ENCODE peak calls at places on chromosomes 1 and 21, in ten cellular contexts. N, S, X, T, U, A, B, R, W and Z are unnamed samples.

GRCh38 chr1:2177946-2178538 is 16.5 kb downstream of the FAAP20 start:
- DNase-seq in S (no peak), T (no peak), W (no peak), X (no peak), N (no peak), R (no peak), A (no peak), B (no peak), U (no peak), Z (no peak)

GRCh38 chr1:59769412-59770095 is 45.2 kb upstream of the HOOK1 start:
- DNase-seq in B (no peak), W (no peak), R (no peak), T (no peak), U (no peak), S (no peak), N (no peak), X (no peak), A (no peak), Z (no peak)

GRCh38 chr1:52454779-52455178 is 50.4 kb downstream of the PRPF38A start:
- DNase-seq in R (no peak), T (no peak), S (no peak), W (no peak), U (no peak), A (no peak), X (no peak), N (no peak), B (no peak), Z (no peak)

GRCh38 chr1:205061665-205062069 is 18.7 kb downstream of the CNTN2 start:
- DNase-seq in U (peak), S (peak), T (peak), N (peak), X (peak), R (peak), B (no peak), W (peak), A (peak), Z (peak)

GRCh38 chr1:156152628-156153027 is 757 bp upstream of the SEMA4A start:
- DNase-seq in T (no peak), N (no peak), B (no peak), U (no peak), W (no peak), A (no peak), S (no peak), X (no peak), R (no peak), Z (no peak)

GRCh38 chr1:111747282-111747734 is 8.1 kb upstream of the INKA2 start:
- DNase-seq in T (peak), W (peak), A (peak), N (peak), S (peak), B (no peak), R (no peak), X (peak), U (no peak), Z (no peak)

GRCh38 chr1:168920456-168921094 is 185.9 kb upstream of the ATP1B1 start:
- DNase-seq in B (no peak), S (peak), A (no peak), R (no peak), T (no peak), W (peak), N (no peak), X (no peak), U (no peak), Z (no peak)

GRCh38 chr1:209435654-209436566 is 147.6 kb upstream of the CAMK1G start:
- DNase-seq in R (peak), X (peak), T (peak), A (no peak), W (peak), B (peak), U (no peak), N (peak), S (peak), Z (peak)

GRCh38 chr1:237932806-237933205 is 42.1 kb upstream of the ZP4 start:
- DNase-seq in A (no peak), X (peak), U (no peak), N (no peak), S (peak), B (no peak), R (no peak), T (no peak), W (no peak), Z (no peak)

GRCh38 chr1:66412689-66413088 is 121.3 kb upstream of the SGIP1 start:
- DNase-seq in S (peak), X (no peak), B (no peak), U (no peak), N (no peak), A (no peak), R (no peak), T (no peak), W (no peak), Z (no peak)

GRCh38 chr1:74641876-74642275 is 31.7 kb downstream of the ERICH3 start:
- DNase-seq in N (no peak), T (no peak), A (no peak), X (peak), B (no peak), S (no peak), W (no peak), R (no peak), U (no peak), Z (no peak)

GRCh38 chr1:150537732-150538684 is 11.2 kb upstream of the ADAMTSL4 start:
- DNase-seq in W (no peak), X (peak), U (no peak), B (peak), S (peak), N (no peak), A (no peak), T (no peak), R (no peak), Z (no peak)

GRCh38 chr1:230424440-230425251 is 1.5 kb downstream of the PGBD5 start:
- DNase-seq in W (no peak), X (no peak), T (no peak), A (no peak), N (no peak), U (no peak), S (no peak), R (no peak), B (no peak), Z (no peak)

GRCh38 chr1:152986578-152986977 is 2.7 kb downstream of the SPRR1A start:
- DNase-seq in A (no peak), U (no peak), X (no peak), B (no peak), N (no peak), S (no peak), W (no peak), R (no peak), T (no peak), Z (no peak)

GRCh38 chr1:56446531-56447098 is 132.7 kb downstream of the PLPP3 start:
- DNase-seq in T (peak), S (peak), A (no peak), U (peak), R (peak), X (no peak), N (no peak), W (no peak), B (peak), Z (no peak)

GRCh38 chr1:201042663-201043461 is 19.3 kb upstream of the KIF21B start:
- DNase-seq in T (peak), U (no peak), A (peak), X (peak), R (peak), S (peak), N (peak), W (peak), B (peak), Z (no peak)

GRCh38 chr1:192812420-192813209 is 3.8 kb downstream of the RGS2 start:
- DNase-seq in R (no peak), U (no peak), T (no peak), S (peak), W (no peak), X (no peak), A (no peak), B (no peak), N (no peak), Z (no peak)
- H3K4me3 ChIP-seq in R (no peak), U (no peak), T (no peak), S (no peak), W (no peak), X (no peak), A (no peak), B (no peak), N (no peak), Z (no peak)

DNA sequence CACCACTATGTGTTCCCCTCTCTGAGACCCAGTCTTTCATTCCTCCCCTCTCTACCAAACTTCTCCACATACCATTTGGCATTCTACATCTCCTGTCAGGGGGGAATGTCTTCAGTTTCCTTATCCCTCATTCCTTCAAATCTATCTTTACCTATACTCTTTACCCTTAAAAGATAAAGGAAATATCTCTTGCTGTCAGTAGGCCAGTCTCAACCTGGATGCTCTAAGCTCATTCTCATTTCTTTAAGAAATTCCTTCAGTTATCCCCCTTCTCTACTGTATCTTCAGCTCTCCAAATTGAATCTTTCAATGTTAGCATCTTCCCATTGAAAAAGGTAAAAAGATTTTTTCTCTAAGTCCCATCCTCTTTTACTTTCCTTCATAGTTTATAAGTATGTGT is 6.5 kb downstream of the RO60 start:
- DNase-seq in R (no peak), A (no peak), W (no peak), S (no peak), X (no peak), N (no peak), B (no peak), U (no peak), T (no peak), Z (no peak)
- TF ChIP-seq CTCF in R (no peak), A (no peak), W (no peak), S (no peak), X (no peak), N (no peak), B (no peak), U (no peak), T (no peak), Z (no peak)

GRCh38 chr1:8027748-8028631 is 1.9 kb upstream of the ERRFI1 start:
- DNase-seq in B (no peak), U (no peak), S (peak), N (peak), R (no peak), T (no peak), A (no peak), W (peak), X (peak), Z (peak)
- H3K4me3 ChIP-seq in B (no peak), U (peak), S (peak), N (no peak), R (no peak), T (no peak), A (no peak), W (peak), X (peak), Z (no peak)

DNA sequence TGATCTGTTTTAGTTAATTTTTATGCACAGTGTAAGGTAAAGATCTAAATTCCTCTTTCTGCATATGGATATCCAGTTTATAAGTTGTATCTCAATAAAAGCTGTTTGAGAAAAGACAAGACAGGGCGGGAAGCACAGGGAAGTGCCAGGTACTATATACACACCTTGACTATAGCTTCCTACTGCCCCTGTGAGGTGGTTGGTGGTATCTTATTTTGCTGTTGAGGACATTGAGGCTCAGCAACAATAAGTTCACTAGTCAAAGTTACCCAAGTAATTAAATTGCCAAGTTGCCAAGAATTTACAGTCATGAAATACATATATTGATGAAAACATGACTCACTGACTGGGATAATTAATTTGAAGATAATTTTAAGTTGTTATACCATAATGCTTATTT is 109.1 kb downstream of the CD247 start:
- DNase-seq in W (peak), N (no peak), R (no peak), X (no peak), U (no peak), S (no peak), A (no peak), B (no peak), T (no peak), Z (no peak)
- TF ChIP-seq CTCF in W (peak), N (no peak), R (no peak), X (peak), U (no peak), S (no peak), A (no peak), B (peak), T (no peak), Z (no peak)

GRCh38 chr1:54997711-54997986 is 1.1 kb upstream of the BSND start:
- DNase-seq in X (no peak), U (no peak), N (no peak), S (no peak), W (no peak), T (no peak), A (no peak), B (no peak), R (no peak), Z (no peak)

GRCh38 chr1:54998677-54999076 is at the start of gene BSND:
- DNase-seq in R (no peak), B (no peak), A (no peak), U (no peak), X (no peak), S (no peak), W (no peak), N (no peak), T (no peak), Z (no peak)

GRCh38 chr1:54996869-54997710 is 1.6 kb upstream of the BSND start:
- DNase-seq in A (no peak), N (no peak), U (no peak), X (peak), W (no peak), B (no peak), T (no peak), R (no peak), S (no peak), Z (no peak)

GRCh38 chr1:54996359-54996868 is 2.3 kb upstream of the BSND start:
- DNase-seq in S (peak), W (peak), T (peak), X (peak), R (peak), U (no peak), N (peak), B (peak), A (peak), Z (no peak)

DNA sequence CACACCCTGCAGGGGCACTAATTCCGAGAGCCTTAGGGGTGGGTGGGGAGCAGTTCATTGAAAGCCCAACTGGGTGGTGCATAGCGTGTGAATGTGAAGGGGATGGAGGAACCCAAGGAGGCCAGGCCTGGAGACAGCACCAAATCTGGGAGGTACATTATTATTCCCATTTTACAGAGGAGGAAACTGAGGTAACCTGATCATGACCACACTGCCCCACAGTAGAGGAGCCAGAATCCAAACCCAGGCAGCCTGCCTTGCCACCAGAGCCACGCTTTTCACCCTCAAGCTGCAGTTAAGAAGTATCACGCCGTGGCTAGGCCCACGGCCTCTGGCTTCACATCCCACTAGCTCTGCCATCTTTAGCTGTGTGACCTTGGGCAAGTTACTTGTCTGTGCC is 633 bp upstream of the BSND start:
- DNase-seq in N (no peak), W (no peak), A (no peak), U (no peak), B (no peak), R (no peak), T (no peak), X (no peak), S (no peak), Z (no peak)
- H3K4me3 ChIP-seq in N (no peak), W (no peak), A (no peak), U (no peak), B (no peak), R (no peak), T (no peak), X (no peak), S (no peak), Z (no peak)

DNA sequence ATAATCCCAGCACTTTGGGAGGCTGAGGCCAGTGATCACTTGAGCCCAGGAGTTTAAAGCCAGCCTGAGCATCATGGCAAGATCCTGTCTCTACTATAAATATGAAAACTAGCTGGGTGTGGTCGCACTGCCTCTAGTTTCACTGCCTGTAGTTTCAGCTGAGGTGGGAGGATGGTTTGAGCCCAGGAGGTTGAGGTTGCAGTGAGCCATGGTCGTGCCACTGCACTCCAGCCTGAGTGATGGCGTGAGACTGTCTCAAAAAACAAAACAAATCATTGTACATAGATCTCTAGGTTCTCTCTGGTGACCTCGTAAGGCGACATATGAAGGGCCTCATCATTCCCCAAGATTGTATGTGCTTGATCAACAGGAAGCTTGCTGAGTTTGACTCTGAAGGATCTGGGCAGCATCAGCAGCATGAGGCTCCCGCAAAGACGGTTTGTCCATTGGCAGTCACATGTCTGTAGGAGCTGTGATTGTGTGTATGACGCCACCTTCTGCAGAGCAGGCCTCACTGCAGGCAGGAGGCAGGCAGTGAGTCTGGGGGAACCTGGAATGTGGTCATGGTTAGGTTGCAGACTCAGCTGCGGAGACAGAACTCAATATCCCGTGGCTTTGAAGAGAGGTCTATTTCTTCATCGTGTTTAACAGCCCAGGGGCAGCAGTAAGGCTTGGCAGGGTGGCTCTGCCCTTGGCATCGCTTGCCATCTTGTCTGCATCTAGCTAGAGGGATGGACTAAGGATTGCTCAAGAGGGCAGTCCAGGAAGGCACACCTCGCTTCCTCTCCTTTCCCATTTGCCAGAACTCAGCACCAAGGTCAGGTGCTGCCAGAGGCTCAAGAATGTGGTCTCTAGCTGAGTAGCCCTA is 13.9 kb downstream of the ATP5PO start:
- DNase-seq in W (peak), R (no peak), B (peak), X (peak), S (peak), T (no peak), N (peak), A (no peak), U (no peak), Z (peak)
- TF ChIP-seq CTCF in W (peak), R (peak), B (peak), X (peak), S (peak), T (no peak), N (peak), A (no peak), U (peak), Z (peak)

GRCh38 chr1:88001460-88001859 is 672.8 kb downstream of the LMO4 start:
- DNase-seq in S (peak), N (no peak), T (no peak), W (peak), X (peak), A (no peak), R (no peak), U (no peak), B (no peak), Z (no peak)
- H3K4me3 ChIP-seq in S (no peak), N (no peak), T (no peak), W (no peak), X (no peak), A (no peak), R (no peak), U (no peak), B (no peak), Z (no peak)